ENCODE peak calls at places on chromosomes 11 and 22, in four cellular contexts. V, U, I and P are unnamed samples.

GRCh38 chr11:30741039-30741550 is 154.9 kb upstream of the MPPED2 start:
- DNase-seq in I (no peak), V (no peak), U (no peak), P (no peak)

GRCh38 chr11:132977241-132977640 is 555.1 kb downstream of the OPCML start:
- DNase-seq in V (no peak), I (no peak), U (no peak), P (no peak)

GRCh38 chr11:85118151-85118550 is 509.0 kb downstream of the DLG2 start:
- DNase-seq in V (no peak), U (no peak), I (no peak), P (no peak)

GRCh38 chr11:69825037-69825834 is 6.0 kb upstream of the FGF3 start:
- DNase-seq in I (no peak), U (no peak), V (no peak), P (no peak)

GRCh38 chr11:80241766-80242165 is 800.9 kb upstream of the TENM4 start:
- DNase-seq in U (no peak), V (no peak), I (no peak), P (no peak)

GRCh38 chr22:41544671-41545476 is 604 bp upstream of the POLR3H start:
- DNase-seq in U (no peak), I (no peak), V (no peak), P (no peak)

GRCh38 chr11:130873766-130874165 is 42.5 kb downstream of the SNX19 start:
- DNase-seq in V (no peak), I (no peak), U (no peak), P (no peak)

GRCh38 chr22:38927033-38927789 is 30.2 kb upstream of the APOBEC3A start:
- DNase-seq in U (peak; percentile 51), V (peak; percentile 48), I (no peak), P (peak; percentile 15)

GRCh38 chr11:57354699-57355098 is 16.5 kb downstream of the P2RX3 start:
- DNase-seq in V (no peak), U (no peak), I (no peak), P (no peak)

GRCh38 chr11:96412761-96413381 is 23.1 kb downstream of the JRKL start:
- DNase-seq in V (no peak), U (no peak), I (no peak), P (no peak)

GRCh38 chr22:21734540-21735197 is 925 bp downstream of the YPEL1 start:
- DNase-seq in V (peak; percentile 50), I (peak; percentile 6), U (no peak), P (no peak)

GRCh38 chr11:8338138-8338537 is 74.5 kb upstream of the LMO1 start:
- DNase-seq in U (no peak), I (no peak), V (peak; percentile 7), P (no peak)